ENCODE peak calls at places on chromosome 14, in nine cellular contexts. B is lung; P is PC-9; R is heart left ventricle; F is iPS DF 6.9; Z is fibroblast of lung; K is adrenal gland; W is transverse colon; Y is CD8-positive, alpha-beta memory T cell. O is an unnamed sample.

GRCh38 chr14:73780896-73781295 is 66.7 kb upstream of the PNMA1 start:
- DNase-seq in P (no peak), Z (no peak), B (no peak), K (no peak), F (no peak), W (no peak), Y (no peak), R (no peak), O (no peak)

GRCh38 chr14:81315344-81315743 is 84.8 kb downstream of the STON2 start:
- DNase-seq in R (no peak), Y (no peak), P (no peak), W (no peak), K (no peak), Z (no peak), B (no peak), F (peak; percentile 43), O (no peak)

GRCh38 chr14:55913324-55914035 is 204.7 kb upstream of the PELI2 start:
- DNase-seq in K (peak; percentile 37), B (no peak), P (no peak), F (no peak), Y (no peak), W (no peak), R (peak; percentile 71), Z (peak; percentile 45), O (peak; percentile 74)

GRCh38 chr14:96702831-96703230 is 94.4 kb upstream of the VRK1 start:
- DNase-seq in Y (no peak), W (no peak), K (no peak), B (no peak), Z (no peak), R (no peak), P (no peak), F (no peak), O (no peak)

GRCh38 chr14:58171090-58171489 is 19.1 kb upstream of the ARMH4 start:
- DNase-seq in W (peak; percentile 76), K (peak; percentile 97), Z (peak; percentile 79), F (peak; percentile 93), P (peak; percentile 75), B (peak; percentile 81), R (peak; percentile 75), Y (peak; percentile 10), O (peak; percentile 92)

GRCh38 chr14:58663494-58664111 is 25.8 kb downstream of the DACT1 start:
- DNase-seq in K (no peak), P (no peak), Z (peak; percentile 57), R (no peak), B (no peak), W (peak; percentile 21), Y (no peak), F (no peak), O (no peak)

GRCh38 chr14:53670701-53671100 is 285.9 kb downstream of the BMP4 start:
- DNase-seq in K (no peak), Z (peak; percentile 89), F (no peak), P (no peak), W (no peak), Y (no peak), R (no peak), B (no peak), O (peak; percentile 37)

GRCh38 chr14:32350020-32350419 is 20.9 kb downstream of the AKAP6 start:
- DNase-seq in K (no peak), W (no peak), Y (no peak), P (no peak), B (no peak), Z (no peak), R (no peak), F (no peak), O (no peak)

GRCh38 chr14:24032727-24033418 is 18.9 kb upstream of the CARMIL3 start:
- DNase-seq in R (no peak), K (peak; percentile 50), F (no peak), W (no peak), B (peak; percentile 50), Z (peak; percentile 83), P (no peak), Y (no peak), O (peak; percentile 25)

GRCh38 chr14:61744239-61744638 is 18.0 kb upstream of the SNAPC1 start:
- DNase-seq in Z (no peak), P (no peak), W (no peak), B (no peak), K (no peak), Y (no peak), F (no peak), R (no peak), O (no peak)

GRCh38 chr14:76324133-76324532 is 51.8 kb upstream of the ESRRB start:
- DNase-seq in F (no peak), K (no peak), Z (no peak), Y (no peak), P (no peak), B (no peak), R (no peak), W (no peak), O (no peak)

GRCh38 chr14:75519826-75520692 is 2.2 kb upstream of the BATF start:
- DNase-seq in B (no peak), F (no peak), P (no peak), Y (no peak), R (no peak), W (no peak), Z (peak; percentile 79), K (no peak), O (peak; percentile 93)

GRCh38 chr14:61628192-61628591 is 67.1 kb upstream of the HIF1A start:
- DNase-seq in R (no peak), K (no peak), W (no peak), P (no peak), F (no peak), Y (no peak), B (no peak), Z (no peak), O (no peak)

GRCh38 chr14:101962503-101962874 is 1.9 kb upstream of the DYNC1H1 start:
- DNase-seq in P (peak; percentile 93), Z (peak; percentile 92), R (peak; percentile 86), K (peak; percentile 49), F (no peak), Y (no peak), B (peak; percentile 54), W (peak; percentile 64), O (peak; percentile 96)

GRCh38 chr14:36952702-36953101 is 219.7 kb downstream of the SLC25A21 start:
- DNase-seq in Y (no peak), B (no peak), W (no peak), P (no peak), K (no peak), F (no peak), Z (no peak), R (no peak), O (peak; percentile 3)

DNA sequence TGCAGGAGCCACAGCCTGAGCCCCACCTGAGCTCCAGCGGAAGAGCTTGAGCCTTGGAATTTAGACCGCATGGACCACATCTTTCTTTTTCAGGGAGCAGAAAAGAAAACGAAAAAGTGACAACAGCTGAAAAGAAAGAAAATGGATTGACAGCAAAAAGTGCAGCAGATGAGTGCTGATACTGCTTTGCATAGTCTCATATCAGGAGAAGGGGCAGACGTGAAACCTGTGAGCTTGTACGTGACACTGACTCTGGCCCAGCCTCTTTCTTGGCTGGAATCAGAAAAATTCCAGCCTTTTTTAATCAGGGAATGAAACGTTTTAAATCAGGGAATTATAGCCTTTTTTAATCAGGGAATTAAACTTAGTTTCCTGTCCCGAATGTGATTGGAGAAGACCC is 1296.5 kb downstream of the TMEM121 start:
- DNase-seq in K (no peak), Y (no peak), F (no peak), R (no peak), P (no peak), Z (no peak), W (no peak), B (no peak), O (no peak)
- H3K9me3 ChIP-seq in K (no peaks in the 10 kb centered on the region), Y (no peaks in the 10 kb centered on the region), F (peaks cover 17% of the 10 kb centered on the region), R (no peaks in the 10 kb centered on the region), P (no peaks in the 10 kb centered on the region), Z (no peaks in the 10 kb centered on the region), W (no peaks in the 10 kb centered on the region), B (no peaks in the 10 kb centered on the region), O (no peaks in the 10 kb centered on the region)

DNA sequence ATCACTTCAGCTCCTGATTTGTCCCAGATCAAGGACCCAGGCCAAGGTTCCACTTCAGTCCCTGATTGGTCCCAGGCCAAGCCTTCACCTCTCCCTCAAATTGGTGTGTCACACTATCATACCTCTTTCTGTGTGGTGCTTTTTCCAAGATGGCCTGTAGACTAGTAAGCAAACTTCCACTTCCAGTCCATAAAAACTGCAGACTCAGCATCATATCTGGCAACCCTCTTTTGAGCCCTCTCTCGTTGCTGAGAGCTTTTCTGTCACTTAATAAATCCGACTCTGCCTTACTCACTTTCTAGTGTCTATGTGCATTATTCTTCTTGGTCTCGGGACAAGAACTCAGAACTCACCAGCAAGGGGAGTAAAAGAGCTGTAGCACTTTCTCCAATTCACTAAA is 1395.1 kb downstream of the LRFN5 start:
- DNase-seq in K (no peak), Y (no peak), R (no peak), W (no peak), P (no peak), B (no peak), F (no peak), Z (peak; percentile 2), O (no peak)
- H3K9me3 ChIP-seq in K (no peaks in the 10 kb centered on the region), Y (peaks cover 9% of the 10 kb centered on the region), R (peaks cover 11% of the 10 kb centered on the region), W (peaks cover 31% of the 10 kb centered on the region), P (no peaks in the 10 kb centered on the region), B (peaks cover 9% of the 10 kb centered on the region), F (peaks cover 15% of the 10 kb centered on the region), Z (no peaks in the 10 kb centered on the region), O (peaks cover 4% of the 10 kb centered on the region)

GRCh38 chr14:85088231-85088630 is 441.7 kb upstream of the FLRT2 start:
- DNase-seq in Z (peak; percentile 34), P (no peak), F (no peak), Y (no peak), W (no peak), B (no peak), R (no peak), K (no peak), O (no peak)
- H3K9me3 ChIP-seq in Z (no peaks in the 10 kb centered on the region), P (no peaks in the 10 kb centered on the region), F (no peaks in the 10 kb centered on the region), Y (no peaks in the 10 kb centered on the region), W (no peaks in the 10 kb centered on the region), B (no peaks in the 10 kb centered on the region), R (no peaks in the 10 kb centered on the region), K (no peaks in the 10 kb centered on the region), O (no peaks in the 10 kb centered on the region)

GRCh38 chr14:105938055-105938863 is 411.9 kb downstream of the TMEM121 start:
- DNase-seq in B (peak; percentile 25), W (no peak), K (no peak), Z (no peak), P (no peak), F (no peak), R (no peak), Y (no peak), O (no peak)

GRCh38 chr14:105933238-105933637 is 406.9 kb downstream of the TMEM121 start:
- DNase-seq in K (no peak), F (no peak), P (no peak), Z (no peak), B (no peak), Y (no peak), R (peak; percentile 2), W (no peak), O (peak; percentile 34)

GRCh38 chr14:105931808-105932483 is 405.6 kb downstream of the TMEM121 start:
- DNase-seq in W (no peak), Z (no peak), P (no peak), K (no peak), F (no peak), Y (no peak), R (no peak), B (no peak), O (peak; percentile 57)

GRCh38 chr14:105937253-105938054 is 411.1 kb downstream of the TMEM121 start:
- DNase-seq in W (no peak), K (no peak), F (no peak), B (peak; percentile 16), Y (no peak), Z (no peak), R (no peak), P (no peak), O (peak; percentile 41)

DNA sequence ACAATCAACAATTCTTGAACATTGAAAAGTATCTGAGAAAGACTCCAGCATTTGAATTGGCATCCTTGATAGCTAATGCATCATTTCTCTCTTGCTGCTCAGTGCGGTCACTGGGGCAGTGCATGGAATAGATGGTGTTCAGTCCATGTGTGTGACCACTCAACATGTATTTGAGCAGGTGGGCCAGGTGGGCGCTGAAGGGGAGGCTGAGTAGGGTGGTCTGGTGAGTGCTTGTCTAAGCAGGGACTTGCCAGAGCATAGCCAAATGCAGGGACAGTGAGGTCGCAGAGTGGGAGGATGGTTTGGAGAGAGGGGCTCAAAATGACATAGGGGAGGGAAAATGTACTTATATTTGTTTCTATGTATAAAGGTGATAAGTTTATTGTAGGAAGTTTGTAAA is 409.0 kb downstream of the TMEM121 start:
- DNase-seq in P (no peak), Z (no peak), B (no peak), W (no peak), R (no peak), F (no peak), K (no peak), Y (no peak), O (no peak)
- H3K9me3 ChIP-seq in P (no peaks in the 10 kb centered on the region), Z (no peaks in the 10 kb centered on the region), B (peaks cover 24% of the 10 kb centered on the region), W (peaks cover 8% of the 10 kb centered on the region), R (peaks cover 10% of the 10 kb centered on the region), F (peaks cover 25% of the 10 kb centered on the region), K (no peaks in the 10 kb centered on the region), Y (peaks cover 7% of the 10 kb centered on the region), O (peaks cover 6% of the 10 kb centered on the region)

O was measured in osteoblast.